ENCODE peak calls at places on chromosomes 2 and 18, in seven cellular contexts. One of them, this sample, is unnamed.

GRCh38 chr18:42915240-42915791 is 200.2 kb downstream of the RIT2 start:
- DNase-seq in PC-3: no peak
- DNase-seq in hepatocyte: no peak
- DNase-seq in SK-N-SH: no peak
- DNase-seq in HCT116: no peak
- DNase-seq in OCI-LY7: no peak
- DNase-seq in neural progenitor cell: peak; percentile 3
- DNase-seq in this sample: no peak

GRCh38 chr2:44933434-44933951 is 8.0 kb upstream of the SIX3 start:
- DNase-seq in PC-3: no peak
- DNase-seq in hepatocyte: no peak
- DNase-seq in SK-N-SH: peak; percentile 58
- DNase-seq in HCT116: no peak
- DNase-seq in OCI-LY7: no peak
- DNase-seq in neural progenitor cell: peak; percentile 55
- DNase-seq in this sample: no peak

GRCh38 chr2:106596844-106597243 is 109.7 kb downstream of the CD8B2 start:
- DNase-seq in PC-3: peak; percentile 44
- DNase-seq in hepatocyte: no peak
- DNase-seq in SK-N-SH: no peak
- DNase-seq in HCT116: no peak
- DNase-seq in OCI-LY7: peak; percentile 3
- DNase-seq in neural progenitor cell: peak; percentile 13
- DNase-seq in this sample: peak; percentile 67

GRCh38 chr2:133420748-133421147 is 147.5 kb downstream of the NCKAP5 start:
- DNase-seq in PC-3: no peak
- DNase-seq in hepatocyte: no peak
- DNase-seq in SK-N-SH: no peak
- DNase-seq in HCT116: no peak
- DNase-seq in OCI-LY7: no peak
- DNase-seq in neural progenitor cell: no peak
- DNase-seq in this sample: no peak

GRCh38 chr18:28136071-28136470 is 40.9 kb downstream of the CDH2 start:
- DNase-seq in PC-3: peak; percentile 36
- DNase-seq in hepatocyte: no peak
- DNase-seq in SK-N-SH: no peak
- DNase-seq in HCT116: no peak
- DNase-seq in OCI-LY7: no peak
- DNase-seq in neural progenitor cell: no peak
- DNase-seq in this sample: no peak

GRCh38 chr2:54523336-54523959 is 67.3 kb downstream of the SPTBN1 start:
- DNase-seq in PC-3: no peak
- DNase-seq in hepatocyte: no peak
- DNase-seq in SK-N-SH: no peak
- DNase-seq in HCT116: no peak
- DNase-seq in OCI-LY7: no peak
- DNase-seq in neural progenitor cell: no peak
- DNase-seq in this sample: no peak

GRCh38 chr2:60634443-60634842 is 81.0 kb upstream of the BCL11A start:
- DNase-seq in PC-3: no peak
- DNase-seq in hepatocyte: peak; percentile 58
- DNase-seq in SK-N-SH: no peak
- DNase-seq in HCT116: no peak
- DNase-seq in OCI-LY7: no peak
- DNase-seq in neural progenitor cell: no peak
- DNase-seq in this sample: no peak

GRCh38 chr2:147696426-147696825 is 148.4 kb upstream of the ACVR2A start:
- DNase-seq in PC-3: peak; percentile 80
- DNase-seq in hepatocyte: peak; percentile 15
- DNase-seq in SK-N-SH: no peak
- DNase-seq in HCT116: no peak
- DNase-seq in OCI-LY7: no peak
- DNase-seq in neural progenitor cell: no peak
- DNase-seq in this sample: no peak

GRCh38 chr2:134954065-134954464 is 35.4 kb downstream of the CCNT2 start:
- DNase-seq in PC-3: no peak
- DNase-seq in hepatocyte: no peak
- DNase-seq in SK-N-SH: no peak
- DNase-seq in HCT116: no peak
- DNase-seq in OCI-LY7: no peak
- DNase-seq in neural progenitor cell: no peak
- DNase-seq in this sample: no peak

GRCh38 chr2:170744248-170745002 is 25.8 kb upstream of the ERICH2 start:
- DNase-seq in PC-3: no peak
- DNase-seq in hepatocyte: peak; percentile 51
- DNase-seq in SK-N-SH: no peak
- DNase-seq in HCT116: no peak
- DNase-seq in OCI-LY7: no peak
- DNase-seq in neural progenitor cell: no peak
- DNase-seq in this sample: no peak

GRCh38 chr2:127321306-127321705 is 27.4 kb upstream of the ERCC3 start:
- DNase-seq in PC-3: peak; percentile 22
- DNase-seq in hepatocyte: no peak
- DNase-seq in SK-N-SH: no peak
- DNase-seq in HCT116: no peak
- DNase-seq in OCI-LY7: no peak
- DNase-seq in neural progenitor cell: no peak
- DNase-seq in this sample: no peak

GRCh38 chr2:177221970-177222369 is 9.4 kb downstream of the HNRNPA3 start:
- DNase-seq in PC-3: no peak
- DNase-seq in hepatocyte: no peak
- DNase-seq in SK-N-SH: no peak
- DNase-seq in HCT116: no peak
- DNase-seq in OCI-LY7: no peak
- DNase-seq in neural progenitor cell: no peak
- DNase-seq in this sample: no peak

GRCh38 chr2:8255448-8255800 is 426.4 kb upstream of the ID2 start:
- DNase-seq in PC-3: no peak
- DNase-seq in hepatocyte: no peak
- DNase-seq in SK-N-SH: no peak
- DNase-seq in HCT116: no peak
- DNase-seq in OCI-LY7: no peak
- DNase-seq in neural progenitor cell: no peak
- DNase-seq in this sample: peak; percentile 46

GRCh38 chr2:224807153-224807964 is 91.2 kb upstream of the CCDC195 start:
- DNase-seq in PC-3: peak; percentile 28
- DNase-seq in hepatocyte: no peak
- DNase-seq in SK-N-SH: no peak
- DNase-seq in HCT116: no peak
- DNase-seq in OCI-LY7: no peak
- DNase-seq in neural progenitor cell: no peak
- DNase-seq in this sample: peak; percentile 5
- TF ChIP-seq CTCF in PC-3: peak; percentile 42
- TF ChIP-seq CTCF in hepatocyte: no peak
- TF ChIP-seq CTCF in SK-N-SH: peak; percentile 29
- TF ChIP-seq CTCF in HCT116: peak; percentile 32
- TF ChIP-seq CTCF in OCI-LY7: peak; percentile 27
- TF ChIP-seq CTCF in neural progenitor cell: peak; percentile 17
- TF ChIP-seq CTCF in this sample: peak; percentile 51

DNA sequence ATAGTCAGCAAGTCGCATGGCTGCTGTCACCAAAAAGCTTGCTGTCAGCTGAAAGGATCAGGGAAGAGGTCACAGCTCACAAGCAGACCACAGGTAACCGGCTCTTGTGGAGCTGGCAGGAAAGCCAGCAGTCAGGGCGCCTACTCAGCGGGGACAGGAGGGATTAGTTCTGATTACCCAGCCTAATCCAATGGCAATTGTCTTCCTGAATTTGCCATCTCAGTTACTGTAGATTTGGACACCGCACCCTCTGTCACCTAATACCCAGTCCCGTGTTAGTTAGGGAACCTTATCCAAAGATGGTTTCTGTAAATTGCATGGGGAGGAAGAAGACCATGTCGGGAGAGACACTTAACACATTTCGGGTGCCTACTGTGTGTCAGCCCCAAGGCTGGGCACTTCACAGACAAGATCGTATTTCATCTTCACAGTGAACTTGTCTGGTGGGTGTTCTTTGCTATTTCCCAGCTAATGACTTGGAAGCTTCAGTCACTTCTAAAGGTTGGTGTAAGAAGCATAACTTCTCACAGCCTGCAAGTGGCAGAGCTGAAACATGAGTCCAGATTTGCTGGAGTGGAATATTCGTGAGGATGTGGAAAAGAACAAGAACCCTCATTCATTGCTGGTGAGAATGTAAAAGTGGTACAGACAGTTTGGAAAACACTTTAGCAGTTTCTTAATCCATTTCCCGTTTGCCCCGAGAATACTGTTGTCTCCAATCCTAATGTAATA is 9.9 kb downstream of the ALPK2 start:
- DNase-seq in PC-3: no peak
- DNase-seq in hepatocyte: no peak
- DNase-seq in SK-N-SH: no peak
- DNase-seq in HCT116: no peak
- DNase-seq in OCI-LY7: no peak
- DNase-seq in neural progenitor cell: peak; percentile 63
- DNase-seq in this sample: peak; percentile 18
- H2AFZ ChIP-seq in PC-3: no peak overlapping the region
- H2AFZ ChIP-seq in hepatocyte: no peak overlapping the region
- H2AFZ ChIP-seq in SK-N-SH: no peak overlapping the region
- H2AFZ ChIP-seq in HCT116: no peak overlapping the region
- H2AFZ ChIP-seq in OCI-LY7: no peak overlapping the region
- H2AFZ ChIP-seq in neural progenitor cell: no peak overlapping the region
- H2AFZ ChIP-seq in this sample: peak overlapping the region; percentile 25

GRCh38 chr18:45619062-45619825 is 4.0 kb downstream of the SLC14A2 start:
- DNase-seq in PC-3: no peak
- DNase-seq in hepatocyte: peak; percentile 13
- DNase-seq in SK-N-SH: no peak
- DNase-seq in HCT116: no peak
- DNase-seq in OCI-LY7: no peak
- DNase-seq in neural progenitor cell: no peak
- DNase-seq in this sample: no peak

GRCh38 chr18:45617284-45617683 is 2.0 kb downstream of the SLC14A2 start:
- DNase-seq in PC-3: peak; percentile 73
- DNase-seq in hepatocyte: peak; percentile 79
- DNase-seq in SK-N-SH: peak; percentile 22
- DNase-seq in HCT116: peak; percentile 48
- DNase-seq in OCI-LY7: no peak
- DNase-seq in neural progenitor cell: no peak
- DNase-seq in this sample: no peak

GRCh38 chr18:45619826-45620201 is 4.5 kb downstream of the SLC14A2 start:
- DNase-seq in PC-3: no peak
- DNase-seq in hepatocyte: no peak
- DNase-seq in SK-N-SH: no peak
- DNase-seq in HCT116: no peak
- DNase-seq in OCI-LY7: no peak
- DNase-seq in neural progenitor cell: no peak
- DNase-seq in this sample: peak; percentile 17

GRCh38 chr18:45625596-45625995 is 10.3 kb downstream of the SLC14A2 start:
- DNase-seq in PC-3: no peak
- DNase-seq in hepatocyte: no peak
- DNase-seq in SK-N-SH: no peak
- DNase-seq in HCT116: no peak
- DNase-seq in OCI-LY7: no peak
- DNase-seq in neural progenitor cell: no peak
- DNase-seq in this sample: no peak

DNA sequence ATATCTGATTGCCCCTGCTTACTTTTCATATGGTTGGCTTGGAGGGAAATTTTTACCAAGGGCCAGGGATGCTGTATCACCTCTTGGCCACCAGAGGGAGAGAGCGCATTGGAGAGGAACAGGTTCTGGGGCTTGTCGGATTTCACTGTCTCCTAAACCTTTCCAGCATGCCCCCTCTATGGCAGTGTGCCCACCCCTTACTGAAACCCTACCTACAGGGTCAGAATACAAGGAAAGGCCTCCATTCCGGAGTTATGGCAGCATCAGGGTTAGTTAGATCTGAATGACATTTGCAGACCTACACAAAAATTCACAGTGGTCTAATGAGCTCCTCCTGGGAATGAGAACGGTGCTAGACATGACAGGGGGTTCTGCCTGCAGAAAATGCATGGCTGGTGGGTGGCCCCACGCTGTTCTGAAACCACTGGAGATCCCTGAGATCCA is 5.8 kb downstream of the SLC14A2 start:
- DNase-seq in PC-3: peak; percentile 51
- DNase-seq in hepatocyte: peak; percentile 73
- DNase-seq in SK-N-SH: peak; percentile 74
- DNase-seq in HCT116: peak; percentile 28
- DNase-seq in OCI-LY7: peak; percentile 0
- DNase-seq in neural progenitor cell: peak; percentile 64
- DNase-seq in this sample: peak; percentile 76
- TF ChIP-seq EZH2phosphoT487 in PC-3: no peak
- TF ChIP-seq EZH2phosphoT487 in hepatocyte: no peak
- TF ChIP-seq EZH2phosphoT487 in SK-N-SH: no peak
- TF ChIP-seq EZH2phosphoT487 in HCT116: no peak
- TF ChIP-seq EZH2phosphoT487 in OCI-LY7: no peak
- TF ChIP-seq EZH2phosphoT487 in neural progenitor cell: no peak
- TF ChIP-seq EZH2phosphoT487 in this sample: no peak

DNA sequence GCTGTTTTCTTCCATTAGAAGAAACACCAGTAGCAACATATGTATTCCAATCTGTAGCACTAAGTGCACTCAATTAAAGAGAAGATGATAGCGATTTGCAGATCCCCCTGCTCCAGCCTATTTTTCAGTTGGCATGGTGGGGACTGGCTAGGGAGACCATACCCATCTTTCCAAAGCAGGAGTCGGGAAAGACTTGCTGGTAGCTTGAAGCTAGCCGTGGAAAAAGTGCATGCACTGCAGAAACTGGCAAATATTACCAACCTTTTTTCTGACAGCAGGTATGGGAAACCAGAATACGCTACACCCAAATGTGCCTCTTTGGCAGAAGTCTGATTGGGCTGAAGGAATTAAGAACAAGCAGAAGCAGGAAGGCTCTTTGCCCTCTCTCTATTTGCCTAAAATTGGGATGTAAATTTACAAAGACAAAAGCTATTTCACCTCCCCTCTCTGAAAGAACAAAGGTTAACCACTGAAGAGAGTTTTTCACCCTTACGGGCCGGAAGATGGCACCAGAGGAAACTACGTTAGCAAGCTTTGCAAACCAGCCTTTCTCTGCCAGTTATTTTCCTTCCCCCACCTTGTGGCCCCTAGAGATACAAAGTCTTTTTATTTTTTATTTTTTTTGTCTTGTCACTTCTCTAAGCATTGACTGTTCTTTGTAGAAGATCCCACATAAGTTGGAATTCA is 273.1 kb downstream of the DLGAP1 start:
- DNase-seq in PC-3: no peak
- DNase-seq in hepatocyte: peak; percentile 46
- DNase-seq in SK-N-SH: no peak
- DNase-seq in HCT116: no peak
- DNase-seq in OCI-LY7: no peak
- DNase-seq in neural progenitor cell: peak; percentile 53
- DNase-seq in this sample: peak; percentile 86
- TF ChIP-seq CTCF in PC-3: no peak
- TF ChIP-seq CTCF in hepatocyte: peak; percentile 48
- TF ChIP-seq CTCF in SK-N-SH: peak; percentile 19
- TF ChIP-seq CTCF in HCT116: no peak
- TF ChIP-seq CTCF in OCI-LY7: no peak
- TF ChIP-seq CTCF in neural progenitor cell: peak; percentile 57
- TF ChIP-seq CTCF in this sample: peak; percentile 77

GRCh38 chr2:97858442-97858841 is 137.3 kb downstream of the TMEM131 start:
- DNase-seq in PC-3: no peak
- DNase-seq in hepatocyte: no peak
- DNase-seq in SK-N-SH: no peak
- DNase-seq in HCT116: no peak
- DNase-seq in OCI-LY7: no peak
- DNase-seq in neural progenitor cell: peak; percentile 32
- DNase-seq in this sample: peak; percentile 24

GRCh38 chr2:97861177-97861576 is 134.6 kb downstream of the TMEM131 start:
- DNase-seq in PC-3: no peak
- DNase-seq in hepatocyte: no peak
- DNase-seq in SK-N-SH: no peak
- DNase-seq in HCT116: no peak
- DNase-seq in OCI-LY7: no peak
- DNase-seq in neural progenitor cell: no peak
- DNase-seq in this sample: no peak

GRCh38 chr2:97857553-97857952 is 138.2 kb downstream of the TMEM131 start:
- DNase-seq in PC-3: no peak
- DNase-seq in hepatocyte: no peak
- DNase-seq in SK-N-SH: no peak
- DNase-seq in HCT116: no peak
- DNase-seq in OCI-LY7: no peak
- DNase-seq in neural progenitor cell: no peak
- DNase-seq in this sample: no peak
- H2AFZ ChIP-seq in PC-3: no peak overlapping the region
- H2AFZ ChIP-seq in hepatocyte: no peak overlapping the region
- H2AFZ ChIP-seq in SK-N-SH: no peak overlapping the region
- H2AFZ ChIP-seq in HCT116: no peak overlapping the region
- H2AFZ ChIP-seq in OCI-LY7: no peak overlapping the region
- H2AFZ ChIP-seq in neural progenitor cell: no peak overlapping the region
- H2AFZ ChIP-seq in this sample: no peak overlapping the region

This sample was measured in GM23338.